ENCODE peak calls at places on chromosomes 6 and 20, in five cellular contexts. Y, A, C, Z and E are unnamed samples.

GRCh38 chr6:44367686-44368085 is 19.8 kb upstream of the CDC5L start:
- DNase-seq in A (no peak), C (no peak), Y (peak), Z (no peak), E (no peak)

GRCh38 chr6:33428219-33428890 is 8.5 kb downstream of the SYNGAP1 start:
- DNase-seq in Y (peak), C (peak), Z (peak), A (peak), E (peak)

GRCh38 chr20:37745553-37745952 is 51.7 kb downstream of the CTNNBL1 start:
- DNase-seq in C (no peak), A (no peak), Y (no peak), Z (peak), E (no peak)

GRCh38 chr6:164113637-164114036 is 699.1 kb downstream of the QKI start:
- DNase-seq in A (no peak), C (no peak), Y (no peak), Z (no peak), E (no peak)

GRCh38 chr6:107080036-107080435 is 35.3 kb downstream of the BEND3 start:
- DNase-seq in C (no peak), Y (peak), A (no peak), Z (no peak), E (peak)

GRCh38 chr20:19735446-19735845 is 22.6 kb upstream of the RIN2 start:
- DNase-seq in A (peak), Y (peak), C (peak), Z (no peak), E (peak)

GRCh38 chr6:55433446-55434130 is 106.3 kb downstream of the GFRAL start:
- DNase-seq in C (no peak), Y (peak), A (peak), Z (peak), E (no peak)

GRCh38 chr20:37519508-37520416 is 1.3 kb upstream of the NNAT start:
- DNase-seq in Z (peak), A (no peak), Y (peak), C (peak), E (no peak)

GRCh38 chr20:50536333-50536732 is 26.1 kb downstream of the PTPN1 start:
- DNase-seq in Y (no peak), C (no peak), A (no peak), Z (peak), E (no peak)

GRCh38 chr6:133641111-133641510 is 247.8 kb upstream of the TCF21 start:
- DNase-seq in Z (no peak), Y (no peak), A (no peak), C (no peak), E (no peak)

GRCh38 chr6:3305216-3305565 is 46.4 kb downstream of the PSMG4 start:
- DNase-seq in C (no peak), A (no peak), Z (no peak), Y (no peak), E (no peak)

GRCh38 chr6:153702671-153703070 is 336.4 kb upstream of the OPRM1 start:
- DNase-seq in Y (no peak), C (no peak), Z (no peak), A (no peak), E (no peak)

GRCh38 chr6:19697744-19698290 is 139.4 kb upstream of the ID4 start:
- DNase-seq in A (peak), Z (no peak), Y (peak), C (no peak), E (no peak)

GRCh38 chr6:110378552-110378951 is 20.4 kb upstream of the METTL24 start:
- DNase-seq in Y (no peak), C (no peak), A (no peak), Z (peak), E (no peak)

GRCh38 chr20:53201588-53201987 is 229.4 kb downstream of the TSHZ2 start:
- DNase-seq in Z (no peak), A (no peak), Y (no peak), C (no peak), E (no peak)

GRCh38 chr6:135182993-135183531 is 2.0 kb downstream of the MYB start:
- DNase-seq in Y (peak), Z (peak), C (no peak), A (peak), E (peak)

GRCh38 chr6:83126807-83127206 is 59.3 kb downstream of the DOP1A start:
- DNase-seq in Z (no peak), A (no peak), C (no peak), Y (no peak), E (no peak)

GRCh38 chr6:53347250-53347920 is 1.4 kb downstream of the ELOVL5 start:
- DNase-seq in C (no peak), Y (peak), Z (no peak), A (peak), E (no peak)

GRCh38 chr20:21102691-21103311 is 3.4 kb downstream of the LINC00237 start:
- DNase-seq in Z (peak), Y (peak), C (no peak), A (no peak), E (no peak)

GRCh38 chr6:11434565-11435326 is 102.8 kb upstream of the TMEM170B start:
- DNase-seq in Z (no peak), Y (no peak), C (no peak), A (peak), E (peak)

GRCh38 chr6:113697642-113698410 is 159.3 kb upstream of the MARCKS start:
- DNase-seq in A (peak), Y (peak), Z (no peak), C (no peak), E (peak)

GRCh38 chr6:113694278-113695077 is 162.7 kb upstream of the MARCKS start:
- DNase-seq in Y (peak), C (no peak), A (peak), Z (no peak), E (no peak)

GRCh38 chr6:113695506-113695905 is 161.6 kb upstream of the MARCKS start:
- DNase-seq in C (no peak), A (no peak), Z (no peak), Y (peak), E (no peak)

GRCh38 chr6:113699239-113699638 is 157.9 kb upstream of the MARCKS start:
- DNase-seq in C (no peak), Z (no peak), Y (no peak), A (no peak), E (no peak)

DNA sequence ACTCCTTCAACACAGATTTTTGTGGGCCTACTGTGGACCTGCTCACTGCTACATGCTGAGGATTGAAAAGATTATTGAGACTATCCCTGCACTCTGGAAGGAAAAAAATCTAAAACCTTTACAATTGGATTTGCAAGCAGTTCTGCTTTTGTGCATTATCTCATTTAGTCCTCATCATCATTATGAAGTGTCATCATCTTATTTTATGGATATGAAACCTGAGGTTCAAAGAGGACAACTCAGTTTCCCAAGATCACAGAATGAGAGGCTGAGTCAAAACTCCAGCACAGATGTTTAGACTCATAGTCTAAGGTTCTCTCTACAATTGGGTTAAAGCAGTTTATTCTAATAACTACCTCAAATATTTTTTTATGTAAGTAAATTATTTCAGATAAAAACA is 160.2 kb upstream of the MARCKS start:
- DNase-seq in C (no peak), Z (no peak), Y (peak), A (peak), E (no peak)
- TF ChIP-seq CTCF in C (no peak), Z (no peak), Y (no peak), A (no peak), E (no peak)

GRCh38 chr6:8131265-8131897 is 29.0 kb upstream of the EEF1E1 start:
- DNase-seq in C (peak), A (peak), Z (peak), Y (peak), E (peak)
- TF ChIP-seq CTCF in C (peak), A (peak), Z (peak), Y (peak), E (peak)

DNA sequence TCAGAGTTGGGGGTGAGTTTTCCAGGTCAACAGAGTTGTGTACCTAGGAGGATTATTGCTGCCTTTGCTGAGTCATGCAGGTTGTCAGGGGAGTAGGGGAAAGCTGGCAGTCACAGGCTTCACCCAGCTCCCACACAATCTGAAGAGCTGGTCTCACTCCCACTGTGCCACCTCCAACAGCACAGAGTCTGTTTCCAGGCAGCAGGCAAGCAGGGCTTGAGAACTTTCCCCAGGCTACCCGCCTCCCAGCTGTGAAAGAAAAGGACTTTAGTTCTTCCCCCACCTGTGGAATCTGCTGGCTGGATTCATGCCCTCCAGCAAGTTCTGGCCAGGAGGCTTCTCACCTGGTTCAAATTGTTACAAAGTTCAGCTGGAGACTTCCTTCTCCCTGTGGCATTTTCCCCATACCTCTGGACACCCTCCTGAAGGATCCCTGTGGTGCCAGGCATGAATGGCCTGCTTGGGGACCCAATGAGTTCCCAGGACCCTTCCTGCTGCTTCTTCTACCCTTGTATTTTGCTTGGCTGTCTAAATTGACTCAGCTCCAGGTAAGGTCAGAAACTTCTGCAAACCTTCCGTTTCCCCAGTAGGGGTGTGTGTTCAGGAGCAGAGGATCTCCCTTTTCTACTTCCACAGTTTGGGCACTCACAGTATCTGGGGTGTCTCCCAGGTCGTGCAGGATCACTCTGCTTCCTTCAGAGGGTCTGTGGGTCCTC is 378.1 kb upstream of the MAN1A1 start:
- DNase-seq in Z (no peak), Y (no peak), C (no peak), A (peak), E (peak)
- TF ChIP-seq CTCF in Z (no peak), Y (no peak), C (no peak), A (no peak), E (no peak)

DNA sequence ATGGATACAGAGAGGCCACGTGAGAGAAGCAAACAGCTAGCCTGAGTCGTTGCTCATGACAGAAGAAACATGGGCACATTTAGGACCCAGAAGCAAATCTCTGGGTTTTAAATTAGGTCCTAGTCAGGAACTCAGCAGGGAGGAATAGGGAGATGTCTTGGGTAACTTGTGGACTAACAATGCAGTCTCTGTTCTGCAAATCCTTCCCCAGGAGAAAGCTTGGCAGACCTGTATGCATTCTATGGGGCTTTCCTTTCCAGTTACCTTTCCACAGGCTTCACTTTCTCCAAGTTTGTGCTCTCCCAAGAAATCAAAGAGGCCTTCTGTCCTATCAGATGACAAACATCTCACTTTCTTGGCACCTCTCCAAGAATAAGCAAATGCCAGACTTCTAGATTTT is 47.2 kb upstream of the PLCB4 start:
- DNase-seq in A (no peak), Z (no peak), Y (no peak), C (no peak), E (peak)
- TF ChIP-seq CTCF in A (no peak), Z (no peak), Y (no peak), C (no peak), E (no peak)

GRCh38 chr6:90574610-90575009 is 12.3 kb downstream of the MAP3K7 start:
- DNase-seq in C (no peak), Y (peak), A (no peak), Z (no peak), E (no peak)
- TF ChIP-seq CTCF in C (no peak), Y (no peak), A (no peak), Z (no peak), E (no peak)

GRCh38 chr6:119148825-119149525 is 70.5 kb upstream of the FAM184A start:
- DNase-seq in Z (no peak), A (peak), Y (no peak), C (no peak), E (no peak)
- TF ChIP-seq CTCF in Z (no peak), A (no peak), Y (no peak), C (no peak), E (no peak)

DNA sequence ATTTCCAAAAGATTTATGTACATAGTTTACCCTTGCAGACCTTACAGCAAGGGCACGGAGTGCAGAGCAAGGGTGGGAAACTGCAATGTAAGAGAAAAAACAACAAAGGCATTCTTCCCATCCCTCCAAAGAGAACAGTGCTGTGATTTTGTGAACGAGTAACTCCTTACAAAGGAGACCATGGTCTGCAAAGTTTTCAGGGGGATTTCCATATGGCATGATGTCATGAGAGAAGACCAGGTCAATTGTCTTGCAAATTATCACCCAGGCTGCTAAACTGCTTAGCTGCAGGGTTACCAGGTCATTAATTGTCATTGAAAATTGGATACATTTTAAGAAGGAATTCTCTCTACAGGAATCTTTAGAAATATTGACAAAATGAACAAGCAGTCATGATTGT is 58.3 kb downstream of the LAMP5 start:
- DNase-seq in A (no peak), Z (peak), C (no peak), Y (no peak), E (no peak)
- TF ChIP-seq CTCF in A (no peak), Z (no peak), C (no peak), Y (no peak), E (no peak)

GRCh38 chr20:18299364-18299763 is 11.0 kb downstream of the ZNF133 start:
- DNase-seq in Z (no peak), C (no peak), A (no peak), Y (no peak), E (no peak)

GRCh38 chr20:18307301-18307700 is 19.0 kb downstream of the ZNF133 start:
- DNase-seq in A (no peak), C (no peak), Y (no peak), Z (no peak), E (no peak)

GRCh38 chr20:18310592-18310991 is 22.3 kb downstream of the ZNF133 start:
- DNase-seq in A (peak), Y (no peak), Z (no peak), C (no peak), E (no peak)

DNA sequence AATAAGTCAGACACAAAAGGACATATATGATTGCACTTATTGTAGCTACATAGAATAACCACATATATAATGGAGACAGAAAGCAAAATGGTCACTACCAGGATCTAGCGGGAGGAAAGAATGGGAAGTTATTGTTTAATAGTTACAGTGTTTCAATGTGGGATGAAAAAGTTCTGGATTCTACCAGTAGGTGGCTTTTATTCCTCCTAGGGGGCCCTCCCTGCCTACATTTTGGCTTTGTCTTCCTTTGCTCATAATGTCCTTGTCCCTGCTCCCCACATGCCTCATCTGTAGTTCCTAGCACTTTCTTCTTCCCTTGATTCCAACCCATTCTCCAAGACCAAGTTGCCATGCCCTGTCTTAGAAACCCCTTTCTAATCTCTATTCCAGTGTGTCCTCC is 16.3 kb downstream of the ZNF133 start:
- DNase-seq in A (no peak), C (no peak), Y (peak), Z (no peak), E (no peak)
- TF ChIP-seq CTCF in A (peak), C (no peak), Y (no peak), Z (peak), E (no peak)